ENCODE peak calls at places on chromosome 13, in seven cellular contexts. One of them, this sample, is unnamed.

GRCh38 chr13:25732146-25732865 is 319.5 kb downstream of the SHISA2 start:
- DNase-seq in lower leg skin: no peak
- DNase-seq in upper lobe of right lung: no peak
- DNase-seq in SK-N-SH: no peak
- DNase-seq in AG09309: no peak
- DNase-seq in epithelial cell of proximal tubule: no peak
- DNase-seq in cardiac muscle cell: no peak
- DNase-seq in this sample: no peak

GRCh38 chr13:58855283-58855682 is 1223.7 kb downstream of the PCDH17 start:
- DNase-seq in lower leg skin: no peak
- DNase-seq in upper lobe of right lung: no peak
- DNase-seq in SK-N-SH: no peak
- DNase-seq in AG09309: no peak
- DNase-seq in epithelial cell of proximal tubule: peak; percentile 40
- DNase-seq in cardiac muscle cell: no peak
- DNase-seq in this sample: no peak

GRCh38 chr13:114279146-114279545 is 2.3 kb upstream of the UPF3A start:
- DNase-seq in lower leg skin: no peak
- DNase-seq in upper lobe of right lung: no peak
- DNase-seq in SK-N-SH: no peak
- DNase-seq in AG09309: no peak
- DNase-seq in epithelial cell of proximal tubule: no peak
- DNase-seq in cardiac muscle cell: no peak
- DNase-seq in this sample: no peak

GRCh38 chr13:27194895-27195764 is 23.5 kb upstream of the USP12 start:
- DNase-seq in lower leg skin: peak; percentile 36
- DNase-seq in upper lobe of right lung: no peak
- DNase-seq in SK-N-SH: no peak
- DNase-seq in AG09309: peak; percentile 69
- DNase-seq in epithelial cell of proximal tubule: peak; percentile 95
- DNase-seq in cardiac muscle cell: no peak
- DNase-seq in this sample: peak; percentile 95

GRCh38 chr13:79385694-79386093 is 20.4 kb downstream of the RBM26 start:
- DNase-seq in lower leg skin: no peak
- DNase-seq in upper lobe of right lung: no peak
- DNase-seq in SK-N-SH: no peak
- DNase-seq in AG09309: no peak
- DNase-seq in epithelial cell of proximal tubule: no peak
- DNase-seq in cardiac muscle cell: no peak
- DNase-seq in this sample: no peak

GRCh38 chr13:111561091-111561778 is 240.8 kb downstream of the TEX29 start:
- DNase-seq in lower leg skin: no peak
- DNase-seq in upper lobe of right lung: peak; percentile 55
- DNase-seq in SK-N-SH: no peak
- DNase-seq in AG09309: no peak
- DNase-seq in epithelial cell of proximal tubule: no peak
- DNase-seq in cardiac muscle cell: no peak
- DNase-seq in this sample: no peak

GRCh38 chr13:72437458-72437857 is 290.0 kb downstream of the MZT1 start:
- DNase-seq in lower leg skin: no peak
- DNase-seq in upper lobe of right lung: no peak
- DNase-seq in SK-N-SH: no peak
- DNase-seq in AG09309: no peak
- DNase-seq in epithelial cell of proximal tubule: peak; percentile 36
- DNase-seq in cardiac muscle cell: no peak
- DNase-seq in this sample: peak; percentile 1

GRCh38 chr13:81714513-81714912 is 1373.6 kb upstream of the SPRY2 start:
- DNase-seq in lower leg skin: no peak
- DNase-seq in upper lobe of right lung: no peak
- DNase-seq in SK-N-SH: no peak
- DNase-seq in AG09309: no peak
- DNase-seq in epithelial cell of proximal tubule: no peak
- DNase-seq in cardiac muscle cell: no peak
- DNase-seq in this sample: no peak

GRCh38 chr13:23618341-23618740 is 48.1 kb downstream of the TNFRSF19 start:
- DNase-seq in lower leg skin: no peak
- DNase-seq in upper lobe of right lung: no peak
- DNase-seq in SK-N-SH: no peak
- DNase-seq in AG09309: peak; percentile 85
- DNase-seq in epithelial cell of proximal tubule: peak; percentile 97
- DNase-seq in cardiac muscle cell: no peak
- DNase-seq in this sample: peak; percentile 94

GRCh38 chr13:111955412-111955769 is 111.6 kb upstream of the SOX1 start:
- DNase-seq in lower leg skin: peak; percentile 60
- DNase-seq in upper lobe of right lung: no peak
- DNase-seq in SK-N-SH: no peak
- DNase-seq in AG09309: no peak
- DNase-seq in epithelial cell of proximal tubule: no peak
- DNase-seq in cardiac muscle cell: no peak
- DNase-seq in this sample: no peak

GRCh38 chr13:61142506-61142905 is 273.1 kb downstream of the PCDH20 start:
- DNase-seq in lower leg skin: no peak
- DNase-seq in upper lobe of right lung: no peak
- DNase-seq in SK-N-SH: no peak
- DNase-seq in AG09309: no peak
- DNase-seq in epithelial cell of proximal tubule: peak; percentile 27
- DNase-seq in cardiac muscle cell: no peak
- DNase-seq in this sample: no peak

GRCh38 chr13:53782400-53783030 is 753.9 kb downstream of the OLFM4 start:
- DNase-seq in lower leg skin: no peak
- DNase-seq in upper lobe of right lung: no peak
- DNase-seq in SK-N-SH: peak; percentile 30
- DNase-seq in AG09309: peak; percentile 5
- DNase-seq in epithelial cell of proximal tubule: peak; percentile 26
- DNase-seq in cardiac muscle cell: peak; percentile 84
- DNase-seq in this sample: peak; percentile 20

GRCh38 chr13:52833261-52833660 is 15.2 kb downstream of the PCDH8 start:
- DNase-seq in lower leg skin: no peak
- DNase-seq in upper lobe of right lung: no peak
- DNase-seq in SK-N-SH: no peak
- DNase-seq in AG09309: no peak
- DNase-seq in epithelial cell of proximal tubule: no peak
- DNase-seq in cardiac muscle cell: no peak
- DNase-seq in this sample: no peak

GRCh38 chr13:30978981-30979956 is 46.8 kb downstream of the TEX26 start:
- DNase-seq in lower leg skin: no peak
- DNase-seq in upper lobe of right lung: peak; percentile 77
- DNase-seq in SK-N-SH: peak; percentile 29
- DNase-seq in AG09309: no peak
- DNase-seq in epithelial cell of proximal tubule: no peak
- DNase-seq in cardiac muscle cell: peak; percentile 76
- DNase-seq in this sample: no peak

GRCh38 chr13:61202042-61202441 is 213.6 kb downstream of the PCDH20 start:
- DNase-seq in lower leg skin: no peak
- DNase-seq in upper lobe of right lung: no peak
- DNase-seq in SK-N-SH: no peak
- DNase-seq in AG09309: no peak
- DNase-seq in epithelial cell of proximal tubule: no peak
- DNase-seq in cardiac muscle cell: no peak
- DNase-seq in this sample: no peak

GRCh38 chr13:40306817-40307216 is 359.6 kb downstream of the FOXO1 start:
- DNase-seq in lower leg skin: no peak
- DNase-seq in upper lobe of right lung: no peak
- DNase-seq in SK-N-SH: no peak
- DNase-seq in AG09309: no peak
- DNase-seq in epithelial cell of proximal tubule: no peak
- DNase-seq in cardiac muscle cell: no peak
- DNase-seq in this sample: no peak

GRCh38 chr13:48493851-48494250 is 39.0 kb downstream of the RCBTB2 start:
- DNase-seq in lower leg skin: no peak
- DNase-seq in upper lobe of right lung: no peak
- DNase-seq in SK-N-SH: no peak
- DNase-seq in AG09309: peak; percentile 33
- DNase-seq in epithelial cell of proximal tubule: no peak
- DNase-seq in cardiac muscle cell: no peak
- DNase-seq in this sample: peak; percentile 62

GRCh38 chr13:39452412-39452811 is 150.6 kb downstream of the LHFPL6 start:
- DNase-seq in lower leg skin: no peak
- DNase-seq in upper lobe of right lung: no peak
- DNase-seq in SK-N-SH: no peak
- DNase-seq in AG09309: no peak
- DNase-seq in epithelial cell of proximal tubule: no peak
- DNase-seq in cardiac muscle cell: peak; percentile 55
- DNase-seq in this sample: peak; percentile 8

GRCh38 chr13:34458756-34459462 is 483.2 kb upstream of the NBEA start:
- DNase-seq in lower leg skin: no peak
- DNase-seq in upper lobe of right lung: no peak
- DNase-seq in SK-N-SH: no peak
- DNase-seq in AG09309: no peak
- DNase-seq in epithelial cell of proximal tubule: no peak
- DNase-seq in cardiac muscle cell: no peak
- DNase-seq in this sample: no peak

GRCh38 chr13:50130686-50131051 is 115.4 kb downstream of the KCNRG start:
- DNase-seq in lower leg skin: peak; percentile 89
- DNase-seq in upper lobe of right lung: no peak
- DNase-seq in SK-N-SH: peak; percentile 75
- DNase-seq in AG09309: no peak
- DNase-seq in epithelial cell of proximal tubule: no peak
- DNase-seq in cardiac muscle cell: peak; percentile 41
- DNase-seq in this sample: peak; percentile 69

GRCh38 chr13:79352107-79352506 is 53.9 kb downstream of the RBM26 start:
- DNase-seq in lower leg skin: no peak
- DNase-seq in upper lobe of right lung: no peak
- DNase-seq in SK-N-SH: no peak
- DNase-seq in AG09309: no peak
- DNase-seq in epithelial cell of proximal tubule: no peak
- DNase-seq in cardiac muscle cell: no peak
- DNase-seq in this sample: no peak

GRCh38 chr13:41649659-41650058 is 192.3 kb downstream of the RGCC start:
- DNase-seq in lower leg skin: no peak
- DNase-seq in upper lobe of right lung: no peak
- DNase-seq in SK-N-SH: no peak
- DNase-seq in AG09309: no peak
- DNase-seq in epithelial cell of proximal tubule: no peak
- DNase-seq in cardiac muscle cell: peak; percentile 36
- DNase-seq in this sample: peak; percentile 48
- TF ChIP-seq CTCF in lower leg skin: no peak
- TF ChIP-seq CTCF in upper lobe of right lung: no peak
- TF ChIP-seq CTCF in SK-N-SH: peak; percentile 34
- TF ChIP-seq CTCF in AG09309: peak; percentile 40
- TF ChIP-seq CTCF in epithelial cell of proximal tubule: peak; percentile 51
- TF ChIP-seq CTCF in cardiac muscle cell: peak; percentile 40
- TF ChIP-seq CTCF in this sample: peak; percentile 23

GRCh38 chr13:33206425-33206824 is 79.1 kb downstream of the STARD13 start:
- DNase-seq in lower leg skin: no peak
- DNase-seq in upper lobe of right lung: no peak
- DNase-seq in SK-N-SH: no peak
- DNase-seq in AG09309: no peak
- DNase-seq in epithelial cell of proximal tubule: no peak
- DNase-seq in cardiac muscle cell: no peak
- DNase-seq in this sample: peak; percentile 72

GRCh38 chr13:33204130-33204927 is 81.2 kb downstream of the STARD13 start:
- DNase-seq in lower leg skin: peak; percentile 94
- DNase-seq in upper lobe of right lung: no peak
- DNase-seq in SK-N-SH: peak; percentile 63
- DNase-seq in AG09309: peak; percentile 93
- DNase-seq in epithelial cell of proximal tubule: no peak
- DNase-seq in cardiac muscle cell: no peak
- DNase-seq in this sample: peak; percentile 91

GRCh38 chr13:33205804-33206221 is 79.7 kb downstream of the STARD13 start:
- DNase-seq in lower leg skin: no peak
- DNase-seq in upper lobe of right lung: no peak
- DNase-seq in SK-N-SH: peak; percentile 33
- DNase-seq in AG09309: no peak
- DNase-seq in epithelial cell of proximal tubule: no peak
- DNase-seq in cardiac muscle cell: no peak
- DNase-seq in this sample: no peak

GRCh38 chr13:33206945-33207615 is 78.5 kb downstream of the STARD13 start:
- DNase-seq in lower leg skin: no peak
- DNase-seq in upper lobe of right lung: no peak
- DNase-seq in SK-N-SH: no peak
- DNase-seq in AG09309: no peak
- DNase-seq in epithelial cell of proximal tubule: no peak
- DNase-seq in cardiac muscle cell: no peak
- DNase-seq in this sample: no peak

DNA sequence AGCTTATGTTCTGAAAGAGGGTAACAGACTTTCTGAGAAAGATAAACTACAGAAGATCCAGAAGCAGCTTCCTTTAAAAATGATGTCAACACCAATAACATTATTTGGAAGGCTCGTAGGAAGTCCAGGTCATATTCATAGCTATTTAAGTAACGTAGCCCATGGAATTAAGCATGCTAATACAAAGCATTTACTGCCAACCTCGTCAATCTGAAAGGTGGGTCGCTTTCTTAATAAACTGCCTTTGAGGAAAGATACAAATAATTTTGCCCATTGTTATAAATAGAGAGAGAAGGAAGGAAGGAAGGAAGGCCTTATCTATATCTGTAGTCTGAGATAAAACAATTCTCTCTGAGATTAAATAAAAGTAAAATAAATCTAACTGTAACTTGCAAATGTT is 80.3 kb downstream of the STARD13 start:
- DNase-seq in lower leg skin: no peak
- DNase-seq in upper lobe of right lung: no peak
- DNase-seq in SK-N-SH: no peak
- DNase-seq in AG09309: no peak
- DNase-seq in epithelial cell of proximal tubule: no peak
- DNase-seq in cardiac muscle cell: no peak
- DNase-seq in this sample: no peak
- H3K4me3 ChIP-seq in lower leg skin: no peak overlapping the region
- H3K4me3 ChIP-seq in upper lobe of right lung: peak overlapping the region; percentile 37
- H3K4me3 ChIP-seq in SK-N-SH: peak overlapping the region; percentile 51
- H3K4me3 ChIP-seq in AG09309: no peak overlapping the region
- H3K4me3 ChIP-seq in epithelial cell of proximal tubule: no peak overlapping the region
- H3K4me3 ChIP-seq in cardiac muscle cell: no peak overlapping the region
- H3K4me3 ChIP-seq in this sample: peak overlapping the region; percentile 37

GRCh38 chr13:76928456-76928855 is 19.9 kb upstream of the ACOD1 start:
- DNase-seq in lower leg skin: no peak
- DNase-seq in upper lobe of right lung: no peak
- DNase-seq in SK-N-SH: no peak
- DNase-seq in AG09309: no peak
- DNase-seq in epithelial cell of proximal tubule: no peak
- DNase-seq in cardiac muscle cell: no peak
- DNase-seq in this sample: peak; percentile 53

GRCh38 chr13:76925115-76925514 is 23.2 kb upstream of the ACOD1 start:
- DNase-seq in lower leg skin: no peak
- DNase-seq in upper lobe of right lung: no peak
- DNase-seq in SK-N-SH: no peak
- DNase-seq in AG09309: no peak
- DNase-seq in epithelial cell of proximal tubule: no peak
- DNase-seq in cardiac muscle cell: no peak
- DNase-seq in this sample: no peak

GRCh38 chr13:76929975-76930374 is 18.3 kb upstream of the ACOD1 start:
- DNase-seq in lower leg skin: no peak
- DNase-seq in upper lobe of right lung: no peak
- DNase-seq in SK-N-SH: no peak
- DNase-seq in AG09309: no peak
- DNase-seq in epithelial cell of proximal tubule: no peak
- DNase-seq in cardiac muscle cell: no peak
- DNase-seq in this sample: no peak

GRCh38 chr13:76927955-76928354 is 20.4 kb upstream of the ACOD1 start:
- DNase-seq in lower leg skin: no peak
- DNase-seq in upper lobe of right lung: no peak
- DNase-seq in SK-N-SH: no peak
- DNase-seq in AG09309: no peak
- DNase-seq in epithelial cell of proximal tubule: no peak
- DNase-seq in cardiac muscle cell: no peak
- DNase-seq in this sample: no peak

GRCh38 chr13:76929320-76929719 is 19.0 kb upstream of the ACOD1 start:
- DNase-seq in lower leg skin: no peak
- DNase-seq in upper lobe of right lung: no peak
- DNase-seq in SK-N-SH: no peak
- DNase-seq in AG09309: no peak
- DNase-seq in epithelial cell of proximal tubule: no peak
- DNase-seq in cardiac muscle cell: no peak
- DNase-seq in this sample: no peak
- TF ChIP-seq CTCF in lower leg skin: no peak
- TF ChIP-seq CTCF in upper lobe of right lung: no peak
- TF ChIP-seq CTCF in SK-N-SH: no peak
- TF ChIP-seq CTCF in AG09309: no peak
- TF ChIP-seq CTCF in epithelial cell of proximal tubule: no peak
- TF ChIP-seq CTCF in cardiac muscle cell: no peak
- TF ChIP-seq CTCF in this sample: no peak

GRCh38 chr13:21297452-21297851 is 121.0 kb downstream of the MRPL57 start:
- DNase-seq in lower leg skin: no peak
- DNase-seq in upper lobe of right lung: no peak
- DNase-seq in SK-N-SH: no peak
- DNase-seq in AG09309: no peak
- DNase-seq in epithelial cell of proximal tubule: no peak
- DNase-seq in cardiac muscle cell: no peak
- DNase-seq in this sample: no peak
- H3K4me3 ChIP-seq in lower leg skin: no peak overlapping the region
- H3K4me3 ChIP-seq in upper lobe of right lung: peak overlapping the region; percentile 93
- H3K4me3 ChIP-seq in SK-N-SH: peak overlapping the region; percentile 95
- H3K4me3 ChIP-seq in AG09309: peak overlapping the region; percentile 56
- H3K4me3 ChIP-seq in epithelial cell of proximal tubule: peak overlapping the region; percentile 77
- H3K4me3 ChIP-seq in cardiac muscle cell: no peak overlapping the region
- H3K4me3 ChIP-seq in this sample: peak overlapping the region; percentile 69

This sample was measured in foreskin fibroblast.